ENCODE peak calls at places on chromosomes 6 and 20, in seven cellular contexts. J is neuronal stem cell, L is H9, R is mesendoderm, I is IMR-90, C is H1, G is trophoblast cell. E is an unnamed sample.

GRCh38 chr6:1869766-1870165 is 260.1 kb downstream of the FOXC1 start:
- DNase-seq in J (no peak), L (no peak), R (no peak), I (no peak), C (no peak), G (no peak), E (no peak)

GRCh38 chr20:46031014-46031569 is 2.1 kb downstream of the SLC12A5 start:
- DNase-seq in J (no peak), L (no peak), R (no peak), I (no peak), C (no peak), G (no peak), E (no peak)

GRCh38 chr6:121823437-121823851 is 388.0 kb downstream of the GJA1 start:
- DNase-seq in J (peak), L (peak), R (peak), I (peak), C (peak), G (peak), E (peak)

GRCh38 chr6:4931530-4932505 is 72.0 kb downstream of the RPP40 start:
- DNase-seq in J (no peak), L (no peak), R (peak), I (no peak), C (no peak), G (peak), E (no peak)

GRCh38 chr6:107114872-107115694 is at the start of gene BEND3:
- DNase-seq in J (peak), L (no peak), R (peak), I (no peak), C (no peak), G (no peak), E (peak)

GRCh38 chr6:73969982-73970960 is 274.3 kb downstream of the CD109 start:
- DNase-seq in J (peak), L (no peak), R (peak), I (peak), C (no peak), G (peak), E (peak)

GRCh38 chr20:62587757-62588402 is 54.4 kb upstream of the SLCO4A1 start:
- DNase-seq in J (peak), L (no peak), R (peak), I (no peak), C (no peak), G (no peak), E (no peak)

GRCh38 chr20:45911486-45912343 is at the start of gene PLTP:
- DNase-seq in J (peak), L (peak), R (peak), I (peak), C (no peak), G (no peak), E (peak)

GRCh38 chr6:136059308-136059707 is 190.8 kb downstream of the MTFR2 start:
- DNase-seq in J (no peak), L (no peak), R (no peak), I (no peak), C (no peak), G (no peak), E (no peak)

GRCh38 chr20:1308067-1308701 is 20.8 kb downstream of the SDCBP2 start:
- DNase-seq in J (no peak), L (no peak), R (no peak), I (no peak), C (no peak), G (no peak), E (no peak)

GRCh38 chr6:69349776-69350175 is 447.0 kb downstream of the LMBRD1 start:
- DNase-seq in J (no peak), L (no peak), R (no peak), I (no peak), C (no peak), G (peak), E (no peak)

GRCh38 chr6:117992856-117993255 is 85.8 kb downstream of the SLC35F1 start:
- DNase-seq in J (no peak), L (no peak), R (no peak), I (no peak), C (no peak), G (no peak), E (no peak)

GRCh38 chr6:20709451-20709850 is 175.2 kb downstream of the CDKAL1 start:
- DNase-seq in J (no peak), L (no peak), R (no peak), I (no peak), C (no peak), G (no peak), E (no peak)

GRCh38 chr6:6730831-6731230 is 142.3 kb downstream of the LY86 start:
- DNase-seq in J (no peak), L (no peak), R (no peak), I (peak), C (no peak), G (no peak), E (peak)

GRCh38 chr6:138522611-138523010 is 23.3 kb upstream of the NHSL1 start:
- DNase-seq in J (no peak), L (no peak), R (no peak), I (no peak), C (no peak), G (no peak), E (peak)

GRCh38 chr6:158923801-158924498 is 76.1 kb downstream of the RSPH3 start:
- DNase-seq in J (no peak), L (no peak), R (no peak), I (peak), C (no peak), G (peak), E (no peak)

GRCh38 chr20:19881080-19881840 is 123.2 kb downstream of the RIN2 start:
- DNase-seq in J (no peak), L (no peak), R (no peak), I (no peak), C (no peak), G (peak), E (peak)

GRCh38 chr6:3706547-3707467 is 44.7 kb downstream of the PXDC1 start:
- DNase-seq in J (no peak), L (no peak), R (no peak), I (peak), C (no peak), G (no peak), E (peak)

GRCh38 chr6:118706702-118707101 is 55.3 kb upstream of the CEP85L start:
- DNase-seq in J (no peak), L (no peak), R (peak), I (no peak), C (no peak), G (no peak), E (no peak)

GRCh38 chr6:134553941-134554340 is 236.0 kb upstream of the SGK1 start:
- DNase-seq in J (no peak), L (no peak), R (no peak), I (peak), C (no peak), G (peak), E (no peak)

GRCh38 chr6:4649728-4650127 is 126.5 kb upstream of the CDYL start:
- DNase-seq in J (no peak), L (no peak), R (no peak), I (peak), C (no peak), G (no peak), E (peak)

GRCh38 chr6:140174509-140174908 is 800.1 kb upstream of the CITED2 start:
- DNase-seq in J (no peak), L (no peak), R (no peak), I (peak), C (no peak), G (peak), E (peak)

GRCh38 chr20:33017542-33017941 is 10.0 kb downstream of the BPIFB2 start:
- DNase-seq in J (no peak), L (no peak), R (no peak), I (no peak), C (no peak), G (no peak), E (no peak)
- H3K18ac ChIP-seq in J (peak), L (no peak), R (no peak), I (no peak), C (no peak), G (no peak), E (no peak)

GRCh38 chr6:45728674-45729073 is 287.0 kb downstream of the CLIC5 start:
- DNase-seq in J (no peak), L (no peak), R (no peak), I (peak), C (no peak), G (no peak), E (no peak)

GRCh38 chr6:45727824-45728449 is 287.7 kb downstream of the CLIC5 start:
- DNase-seq in J (no peak), L (no peak), R (no peak), I (no peak), C (no peak), G (no peak), E (no peak)

GRCh38 chr6:45727228-45727627 is 288.4 kb downstream of the CLIC5 start:
- DNase-seq in J (no peak), L (no peak), R (no peak), I (no peak), C (no peak), G (no peak), E (no peak)

GRCh38 chr6:45724511-45724910 is 291.1 kb downstream of the CLIC5 start:
- DNase-seq in J (no peak), L (no peak), R (no peak), I (peak), C (no peak), G (no peak), E (peak)

DNA sequence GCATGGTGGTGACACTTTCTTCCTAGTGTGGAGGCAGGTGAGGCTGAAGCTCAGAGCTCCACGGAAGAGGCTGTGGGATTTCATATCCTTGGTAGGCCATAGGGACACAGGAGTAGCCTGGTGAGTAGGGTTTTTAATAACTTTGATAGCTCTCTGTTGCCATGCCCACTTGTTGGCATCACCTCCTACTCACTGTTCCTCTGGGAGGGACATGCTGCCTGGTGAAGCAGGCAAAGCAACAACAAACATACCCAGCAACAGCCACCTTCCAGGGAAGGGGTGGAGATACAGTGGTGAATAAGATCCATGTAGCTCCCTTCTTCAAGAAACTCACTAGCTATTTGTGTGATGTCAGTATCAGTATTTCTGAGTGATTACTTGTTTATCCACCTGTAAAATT is 285.4 kb downstream of the CLIC5 start:
- DNase-seq in J (no peak), L (no peak), R (no peak), I (no peak), C (no peak), G (no peak), E (no peak)
- H2BK5ac ChIP-seq in J (no peak), L (no peak), R (no peak), I (no peak), C (no peak), G (no peak), E (no peak)

GRCh38 chr6:145006914-145007313 is 721.8 kb downstream of the UTRN start:
- DNase-seq in J (no peak), L (no peak), R (no peak), I (no peak), C (no peak), G (no peak), E (no peak)

GRCh38 chr6:145012039-145012662 is 723.2 kb downstream of the EPM2A start:
- DNase-seq in J (no peak), L (no peak), R (peak), I (peak), C (no peak), G (no peak), E (peak)

GRCh38 chr6:145008715-145009114 is 723.6 kb downstream of the UTRN start:
- DNase-seq in J (no peak), L (no peak), R (no peak), I (no peak), C (no peak), G (no peak), E (no peak)

GRCh38 chr6:145009691-145010090 is 724.6 kb downstream of the UTRN start:
- DNase-seq in J (no peak), L (no peak), R (no peak), I (peak), C (no peak), G (no peak), E (peak)
- H2AK5ac ChIP-seq in J (no peak), L (no peak), R (no peak), I (no peak), C (no peak), G (no peak), E (no peak)

GRCh38 chr6:66687611-66688140 is 980.6 kb upstream of the EYS start:
- DNase-seq in J (no peak), L (no peak), R (peak), I (no peak), C (no peak), G (no peak), E (no peak)
- H3K18ac ChIP-seq in J (no peak), L (no peak), R (no peak), I (no peak), C (no peak), G (no peak), E (no peak)

GRCh38 chr6:160679402-160679769 is 15.3 kb upstream of the LPA start:
- DNase-seq in J (peak), L (peak), R (peak), I (no peak), C (peak), G (no peak), E (no peak)
- H2BK5ac ChIP-seq in J (no peak), L (no peak), R (no peak), I (no peak), C (no peak), G (no peak), E (no peak)